ENCODE peak calls at places on chromosomes 2 and 18, in seven cellular contexts. B is IMR-90; K is mucosa of descending colon; M is NB4; F is fibroblast of lung; W is natural killer cell; D is CD8-positive, alpha-beta T cell. Y is an unnamed sample.

GRCh38 chr18:48794251-48794970 is 156.4 kb downstream of the SMAD7 start:
- DNase-seq in B (no peak), K (no peak), M (no peak), F (no peak), W (no peak), D (no peak), Y (no peak)

GRCh38 chr2:54574107-54574859 is 118.2 kb downstream of the SPTBN1 start:
- DNase-seq in B (peak; percentile 60), K (peak; percentile 86), M (peak; percentile 94), F (peak; percentile 58), W (peak; percentile 67), D (peak; percentile 79), Y (no peak)

GRCh38 chr2:180411631-180412030 is 404.5 kb upstream of the CWC22 start:
- DNase-seq in B (no peak), K (peak; percentile 9), M (no peak), F (no peak), W (no peak), D (no peak), Y (no peak)

GRCh38 chr2:69601179-69601612 is 42.3 kb downstream of the AAK1 start:
- DNase-seq in B (peak; percentile 97), K (no peak), M (peak; percentile 31), F (peak; percentile 83), W (no peak), D (no peak), Y (peak; percentile 92)

GRCh38 chr2:237488295-237488694 is 1.2 kb downstream of the MLPH start:
- DNase-seq in B (no peak), K (no peak), M (no peak), F (no peak), W (no peak), D (no peak), Y (no peak)

GRCh38 chr18:8657873-8658521 is 47.4 kb upstream of the MTCL1 start:
- DNase-seq in B (peak; percentile 32), K (no peak), M (no peak), F (peak; percentile 42), W (no peak), D (no peak), Y (no peak)

GRCh38 chr18:6279308-6279707 is 135.4 kb downstream of the L3MBTL4 start:
- DNase-seq in B (no peak), K (no peak), M (no peak), F (no peak), W (no peak), D (no peak), Y (no peak)

GRCh38 chr2:138507267-138507666 is 5.7 kb downstream of the SPOPL start:
- DNase-seq in B (no peak), K (no peak), M (no peak), F (no peak), W (no peak), D (no peak), Y (no peak)

GRCh38 chr18:76821875-76822509 is 365 bp upstream of the ZNF236 start:
- DNase-seq in B (peak; percentile 35), K (peak; percentile 61), M (peak; percentile 67), F (peak; percentile 50), W (peak; percentile 73), D (peak; percentile 68), Y (peak; percentile 27)

GRCh38 chr2:98565286-98565860 is 42.9 kb downstream of the COA5 start:
- DNase-seq in B (no peak), K (no peak), M (no peak), F (no peak), W (no peak), D (no peak), Y (no peak)

GRCh38 chr2:204240961-204241360 is 304.3 kb upstream of the PARD3B start:
- DNase-seq in B (no peak), K (no peak), M (no peak), F (no peak), W (no peak), D (no peak), Y (no peak)

GRCh38 chr2:202221873-202222272 is 16.5 kb downstream of the SUMO1 start:
- DNase-seq in B (peak; percentile 56), K (no peak), M (no peak), F (peak; percentile 19), W (no peak), D (no peak), Y (no peak)

GRCh38 chr2:99180755-99181647 is at the start of the genes MITD1 and MRPL30:
- DNase-seq in B (peak; percentile 96), K (peak; percentile 93), M (peak; percentile 97), F (peak; percentile 97), W (peak; percentile 91), D (peak; percentile 86), Y (peak; percentile 92)

GRCh38 chr2:11738589-11739436 is 7.6 kb upstream of the LPIN1 start:
- DNase-seq in B (peak; percentile 87), K (peak; percentile 54), M (peak; percentile 84), F (peak; percentile 95), W (no peak), D (peak; percentile 35), Y (peak; percentile 78)

GRCh38 chr18:36579311-36579710 is 249.5 kb downstream of the TPGS2 start:
- DNase-seq in B (no peak), K (no peak), M (no peak), F (no peak), W (no peak), D (no peak), Y (no peak)

GRCh38 chr2:173865976-173866857 is 99.0 kb downstream of the SP3 start:
- DNase-seq in B (no peak), K (no peak), M (no peak), F (no peak), W (no peak), D (no peak), Y (no peak)

GRCh38 chr2:136246086-136246669 is 128.2 kb upstream of the CXCR4 start:
- DNase-seq in B (peak; percentile 4), K (peak; percentile 50), M (peak; percentile 95), F (peak; percentile 48), W (no peak), D (no peak), Y (no peak)

GRCh38 chr2:176931588-176932563 is 280.7 kb upstream of the HNRNPA3 start:
- DNase-seq in B (no peak), K (no peak), M (peak; percentile 15), F (peak; percentile 22), W (peak; percentile 30), D (no peak), Y (peak; percentile 11)

GRCh38 chr2:120134263-120134662 is 88.9 kb downstream of the TMEM185B start:
- DNase-seq in B (peak; percentile 99), K (no peak), M (peak; percentile 21), F (peak; percentile 90), W (no peak), D (no peak), Y (peak; percentile 92)

GRCh38 chr18:46264255-46264654 is 160.1 kb downstream of the HAUS1 start:
- DNase-seq in B (no peak), K (no peak), M (no peak), F (no peak), W (no peak), D (no peak), Y (peak; percentile 45)

GRCh38 chr18:26017929-26018328 is 72.5 kb downstream of the SS18 start:
- DNase-seq in B (no peak), K (no peak), M (peak; percentile 4), F (peak; percentile 21), W (no peak), D (no peak), Y (no peak)

GRCh38 chr2:39133215-39133851 is 12.5 kb upstream of the SOS1 start:
- DNase-seq in B (no peak), K (no peak), M (no peak), F (no peak), W (no peak), D (no peak), Y (no peak)
- TF ChIP-seq CTCF in B (no peak), K (no peak), M (no peak), F (no peak), W (no peak), D (no peak), Y (no peak)

GRCh38 chr2:568639-568963 is 108.6 kb downstream of the TMEM18 start:
- DNase-seq in B (no peak), K (no peak), M (no peak), F (no peak), W (no peak), D (no peak), Y (no peak)

GRCh38 chr2:564471-565181 is 112.6 kb downstream of the TMEM18 start:
- DNase-seq in B (no peak), K (no peak), M (no peak), F (no peak), W (no peak), D (no peak), Y (no peak)

GRCh38 chr2:567496-567864 is 109.7 kb downstream of the TMEM18 start:
- DNase-seq in B (no peak), K (no peak), M (no peak), F (no peak), W (no peak), D (no peak), Y (no peak)

GRCh38 chr2:567865-568638 is 109.2 kb downstream of the TMEM18 start:
- DNase-seq in B (no peak), K (no peak), M (no peak), F (peak; percentile 19), W (no peak), D (no peak), Y (peak; percentile 71)

GRCh38 chr2:566379-567313 is 110.6 kb downstream of the TMEM18 start:
- DNase-seq in B (no peak), K (no peak), M (no peak), F (no peak), W (no peak), D (no peak), Y (no peak)
- TF ChIP-seq CTCF in B (no peak), K (no peak), M (no peak), F (no peak), W (no peak), D (no peak), Y (no peak)

DNA sequence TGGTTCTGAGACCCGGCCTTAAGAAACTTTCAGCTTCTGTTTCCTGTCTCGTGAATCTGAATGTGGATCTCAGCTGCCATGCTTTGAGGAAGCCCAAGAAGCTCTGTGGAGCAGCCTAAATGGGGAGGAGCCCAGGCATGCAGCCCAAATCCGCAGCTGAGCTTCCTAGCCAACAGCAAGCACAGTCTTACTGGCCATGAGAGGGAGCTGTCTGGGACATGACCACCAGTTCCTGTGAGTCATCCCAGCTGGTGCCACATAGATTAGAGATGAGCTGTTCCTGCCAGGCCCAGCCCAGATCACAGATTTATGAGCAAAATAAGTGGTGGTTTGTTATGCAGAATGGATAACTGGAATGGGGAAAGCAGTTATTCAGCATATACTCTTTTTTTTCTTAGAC is 224.4 kb upstream of the APCDD1 start:
- DNase-seq in B (peak; percentile 83), K (no peak), M (peak; percentile 90), F (peak; percentile 88), W (no peak), D (no peak), Y (peak; percentile 94)
- TF ChIP-seq CTCF in B (peak; percentile 34), K (no peak), M (peak; percentile 34), F (peak; percentile 20), W (no peak), D (no peak), Y (peak; percentile 72)

GRCh38 chr2:15798716-15799431 is 141.5 kb upstream of the MYCN start:
- DNase-seq in B (no peak), K (no peak), M (no peak), F (no peak), W (no peak), D (no peak), Y (no peak)

GRCh38 chr2:15797946-15798281 is 142.4 kb upstream of the MYCN start:
- DNase-seq in B (no peak), K (no peak), M (no peak), F (no peak), W (no peak), D (no peak), Y (no peak)

GRCh38 chr2:15796543-15796942 is 143.8 kb upstream of the MYCN start:
- DNase-seq in B (no peak), K (no peak), M (no peak), F (no peak), W (no peak), D (no peak), Y (no peak)

GRCh38 chr2:15795426-15795825 is 144.9 kb upstream of the MYCN start:
- DNase-seq in B (no peak), K (peak; percentile 6), M (no peak), F (no peak), W (no peak), D (no peak), Y (no peak)

GRCh38 chr2:15797231-15797945 is 143.0 kb upstream of the MYCN start:
- DNase-seq in B (no peak), K (no peak), M (peak; percentile 14), F (no peak), W (no peak), D (no peak), Y (no peak)
- TF ChIP-seq CTCF in B (no peak), K (no peak), M (peak; percentile 30), F (no peak), W (no peak), D (no peak), Y (no peak)

Y was measured in HFFc6.